ENCODE peak calls at places on chromosomes 1 and 21, in six cellular contexts. N is IMR-90, A is GM23338, U is testis, K is left lung, F is lower lobe of right lung. X is an unnamed sample.

GRCh38 chr1:24786191-24786590 is 40.9 kb downstream of the CLIC4 start:
- DNase-seq in N (peak; percentile 21), A (no peak), U (no peak), K (no peak), F (no peak), X (no peak)

GRCh38 chr21:37166733-37167132 is 93.7 kb downstream of the TTC3 start:
- DNase-seq in N (no peak), A (peak; percentile 72), U (no peak), K (no peak), F (no peak), X (no peak)

GRCh38 chr1:85569122-85569521 is 11.4 kb upstream of the CCN1 start:
- DNase-seq in N (peak; percentile 90), A (no peak), U (no peak), K (no peak), F (no peak), X (no peak)

GRCh38 chr1:143665606-143666005 is 306.2 kb downstream of the FAM72C start:
- DNase-seq in N (no peak), A (no peak), U (no peak), K (no peak), F (no peak), X (no peak)

GRCh38 chr1:117171900-117172501 is 38.7 kb downstream of the VTCN1 start:
- DNase-seq in N (peak; percentile 60), A (peak; percentile 27), U (peak; percentile 74), K (peak; percentile 76), F (peak; percentile 57), X (peak; percentile 74)

GRCh38 chr1:169117599-169117998 is 11.1 kb downstream of the ATP1B1 start:
- DNase-seq in N (peak; percentile 72), A (no peak), U (no peak), K (no peak), F (no peak), X (no peak)

GRCh38 chr21:34839070-34839820 is 170.5 kb downstream of the CLIC6 start:
- DNase-seq in N (no peak), A (no peak), U (no peak), K (no peak), F (no peak), X (no peak)

GRCh38 chr1:235865565-235866206 is 1.0 kb downstream of the LYST start:
- DNase-seq in N (no peak), A (no peak), U (peak; percentile 46), K (no peak), F (no peak), X (no peak)

GRCh38 chr1:216554934-216555333 is 131.7 kb upstream of the USH2A start:
- DNase-seq in N (peak; percentile 10), A (no peak), U (no peak), K (no peak), F (no peak), X (no peak)
- TF ChIP-seq CTCF in N (no peak), A (no peak), U (no peak), K (no peak), F (no peak), X (no peak)

GRCh38 chr1:100177295-100178042 is 587 bp downstream of the LRRC39 start:
- DNase-seq in N (no peak), A (no peak), U (no peak), K (no peak), F (no peak), X (no peak)

GRCh38 chr1:100183370-100183769 is 5.3 kb upstream of the LRRC39 start:
- DNase-seq in N (no peak), A (no peak), U (no peak), K (no peak), F (no peak), X (no peak)

DNA sequence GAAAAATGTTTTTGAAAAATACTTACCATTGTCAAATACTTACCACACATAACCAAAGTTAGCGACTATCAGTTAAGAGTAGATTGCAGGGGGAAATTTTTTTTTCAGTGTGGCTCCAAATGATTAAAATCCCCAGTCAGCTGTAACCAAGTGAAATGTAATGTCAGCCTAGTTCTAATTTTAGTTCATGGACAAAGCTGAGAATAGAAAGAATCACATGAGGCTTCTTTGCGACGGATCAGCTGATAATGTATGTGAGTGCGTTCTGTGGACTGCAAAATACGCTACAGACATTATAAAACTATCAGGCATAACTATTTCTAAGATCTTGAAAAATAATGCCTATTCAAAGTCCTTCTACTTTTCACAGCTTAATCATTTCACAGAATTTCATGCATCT is at the start of gene LRRC39:
- DNase-seq in N (no peak), A (no peak), U (no peak), K (no peak), F (no peak), X (no peak)
- H3K4me3 ChIP-seq in N (no peak within 1 kb of the TSS), A (no peak within 1 kb of the TSS), U (no peak within 1 kb of the TSS), K (no peak within 1 kb of the TSS), F (no peak within 1 kb of the TSS), X (no peak within 1 kb of the TSS)

GRCh38 chr1:27366411-27367159 is at the start of gene MAP3K6:
- DNase-seq in N (peak; percentile 59), A (peak; percentile 92), U (peak; percentile 88), K (peak; percentile 95), F (peak; percentile 95), X (peak; percentile 80)

GRCh38 chr1:27367160-27367650 is 444 bp upstream of the MAP3K6 start:
- DNase-seq in N (no peak), A (peak; percentile 32), U (no peak), K (no peak), F (no peak), X (no peak)

GRCh38 chr1:27366113-27366410 is 699 bp downstream of the MAP3K6 start:
- DNase-seq in N (peak; percentile 49), A (peak; percentile 89), U (peak; percentile 82), K (peak; percentile 96), F (peak; percentile 94), X (peak; percentile 85)

GRCh38 chr1:27372022-27372807 is 2.4 kb downstream of the FCN3 start:
- DNase-seq in N (no peak), A (no peak), U (peak; percentile 61), K (no peak), F (no peak), X (no peak)

GRCh38 chr1:27368872-27369703 is 2.3 kb upstream of the MAP3K6 start:
- DNase-seq in N (peak; percentile 40), A (peak; percentile 51), U (no peak), K (no peak), F (no peak), X (no peak)
- H3K27ac ChIP-seq in N (no peak overlapping the region), A (no peak overlapping the region), U (no peak overlapping the region), K (peak overlapping the region; percentile 42), F (peak overlapping the region; percentile 97), X (no peak overlapping the region)

GRCh38 chr1:23701310-23701709 is 9.7 kb downstream of the RPL11 start:
- DNase-seq in N (no peak), A (no peak), U (no peak), K (no peak), F (no peak), X (no peak)
- TF ChIP-seq CTCF in N (no peak), A (no peak), U (no peak), K (no peak), F (no peak), X (no peak)

GRCh38 chr1:17649371-17650106 is 105.6 kb upstream of the ACTL8 start:
- DNase-seq in N (no peak), A (no peak), U (no peak), K (no peak), F (no peak), X (no peak)
- H3K4me3 ChIP-seq in N (no peak overlapping the region), A (no peak overlapping the region), U (no peak overlapping the region), K (no peak overlapping the region), F (no peak overlapping the region), X (no peak overlapping the region)

GRCh38 chr1:27600500-27601175 is 3.3 kb downstream of the AHDC1 start:
- DNase-seq in N (peak; percentile 45), A (peak; percentile 75), U (no peak), K (no peak), F (no peak), X (no peak)
- H3K27ac ChIP-seq in N (no peak overlapping the region), A (peak overlapping the region; percentile 32), U (peak overlapping the region; percentile 94), K (no peak overlapping the region), F (no peak overlapping the region), X (no peak overlapping the region)

DNA sequence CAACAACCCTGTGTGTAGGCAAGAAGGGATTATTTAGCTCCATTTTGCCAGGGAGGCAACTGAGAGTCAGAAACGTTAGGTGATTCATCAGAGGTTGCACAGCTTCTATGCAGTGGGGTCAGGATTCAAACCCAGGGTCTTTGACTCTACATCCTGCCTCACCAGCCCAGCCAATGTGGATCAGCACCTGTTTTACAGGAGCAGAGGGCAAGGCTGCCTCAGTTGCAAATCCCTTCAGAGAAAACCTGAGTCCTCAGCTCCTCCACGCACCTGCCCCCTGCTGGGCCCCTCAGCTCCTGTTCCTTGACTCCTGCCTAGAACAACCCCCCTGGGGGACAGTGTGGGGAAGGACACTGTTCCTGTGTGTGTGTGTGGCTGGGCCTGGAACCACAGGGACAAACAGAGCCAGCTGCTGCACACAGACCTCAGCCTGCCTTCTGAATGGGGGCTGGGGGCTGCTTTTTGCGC is 61.6 kb downstream of the LRRN2 start:
- DNase-seq in N (no peak), A (peak; percentile 80), U (no peak), K (no peak), F (no peak), X (no peak)
- TF ChIP-seq CTCF in N (peak; percentile 23), A (peak; percentile 50), U (no peak), K (no peak), F (no peak), X (no peak)

X was measured in pancreas.